ENCODE peak calls at places on chromosomes 11 and 22, in seven cellular contexts. X is lung; E is NCI-H2081; S is AG04449; B is ovary; I is fibroblast of pulmonary artery; J is stimulated activated CD4-positive, alpha-beta T cell treated with anti-CD3 and anti-CD28 coated beads, Interleukin-2, amount 100 ng/mL, for 24 hours. W is an unnamed sample.
A peak's percentile ranks its signal among the peaks of the same experiment; 100 is the strongest.

GRCh38 chr11:118049771-118050170 is 27.1 kb upstream of the TMPRSS4 start:
- DNase-seq in S (no peak), X (no peak), E (no peak), I (no peak), B (no peak), J (no peak), W (no peak)

GRCh38 chr11:66933508-66933907 is 24.7 kb downstream of the PC start:
- DNase-seq in X (no peak), I (peak; percentile 20), E (no peak), B (no peak), S (no peak), J (no peak), W (no peak)

GRCh38 chr11:33724644-33725035 is 11.6 kb downstream of the CD59 start:
- DNase-seq in X (no peak), E (no peak), S (no peak), J (no peak), I (peak; percentile 91), B (no peak), W (no peak)

GRCh38 chr22:40452730-40453487 is 82.5 kb downstream of the SGSM3 start:
- DNase-seq in E (no peak), X (no peak), I (peak; percentile 59), J (no peak), B (no peak), S (no peak), W (no peak)

GRCh38 chr11:100593321-100593720 is 93.8 kb upstream of the ARHGAP42 start:
- DNase-seq in E (no peak), X (no peak), I (no peak), B (no peak), S (no peak), J (no peak), W (no peak)

GRCh38 chr11:29786092-29786491 is 230.7 kb downstream of the KCNA4 start:
- DNase-seq in B (no peak), E (no peak), J (no peak), S (no peak), X (no peak), I (peak; percentile 62), W (no peak)

GRCh38 chr11:18765554-18765953 is 26.0 kb downstream of the PTPN5 start:
- DNase-seq in I (peak; percentile 66), S (no peak), X (no peak), E (no peak), J (no peak), B (no peak), W (no peak)

GRCh38 chr22:45204751-45205623 is 35.7 kb downstream of the KIAA0930 start:
- DNase-seq in I (no peak), B (peak; percentile 12), S (no peak), E (no peak), X (no peak), J (no peak), W (no peak)

W was measured in brain microvascular endothelial cell.